ENCODE peak calls at places on chromosomes 12 and 14, in five cellular contexts. One of them, this sample, is unnamed.

GRCh38 chr12:3777206-3777809 is 24.4 kb upstream of the CRACR2A start:
- DNase-seq in naive thymus-derived CD4-positive, alpha-beta T cell: peak; percentile 26
- DNase-seq in PC-3: peak; percentile 64
- DNase-seq in EH: peak; percentile 59
- DNase-seq in stromal cell of bone marrow: peak; percentile 31
- DNase-seq in this sample: no peak

GRCh38 chr12:65785500-65785899 is 38.8 kb upstream of the HMGA2 start:
- DNase-seq in naive thymus-derived CD4-positive, alpha-beta T cell: no peak
- DNase-seq in PC-3: no peak
- DNase-seq in stromal cell of bone marrow: no peak
- DNase-seq in EH: no peak
- DNase-seq in this sample: no peak

GRCh38 chr14:76136476-76137160 is 15.1 kb upstream of the GPATCH2L start:
- DNase-seq in EH: no peak
- DNase-seq in PC-3: no peak
- DNase-seq in naive thymus-derived CD4-positive, alpha-beta T cell: no peak
- DNase-seq in stromal cell of bone marrow: no peak
- DNase-seq in this sample: no peak

GRCh38 chr12:81450920-81451739 is 308.0 kb downstream of the PPFIA2 start:
- DNase-seq in naive thymus-derived CD4-positive, alpha-beta T cell: no peak
- DNase-seq in stromal cell of bone marrow: peak; percentile 45
- DNase-seq in PC-3: peak; percentile 72
- DNase-seq in EH: peak; percentile 45
- DNase-seq in this sample: no peak

GRCh38 chr14:90483551-90483950 is 86.7 kb downstream of the CALM1 start:
- DNase-seq in stromal cell of bone marrow: no peak
- DNase-seq in naive thymus-derived CD4-positive, alpha-beta T cell: peak; percentile 61
- DNase-seq in EH: no peak
- DNase-seq in PC-3: no peak
- DNase-seq in this sample: peak; percentile 63

GRCh38 chr12:127260531-127260930 is 1006.4 kb upstream of the TMEM132C start:
- DNase-seq in naive thymus-derived CD4-positive, alpha-beta T cell: no peak
- DNase-seq in EH: peak; percentile 88
- DNase-seq in stromal cell of bone marrow: no peak
- DNase-seq in PC-3: no peak
- DNase-seq in this sample: no peak

GRCh38 chr14:100059433-100059781 is 5.8 kb upstream of the EVL start:
- DNase-seq in stromal cell of bone marrow: no peak
- DNase-seq in PC-3: peak; percentile 94
- DNase-seq in EH: no peak
- DNase-seq in naive thymus-derived CD4-positive, alpha-beta T cell: no peak
- DNase-seq in this sample: no peak

GRCh38 chr12:66129934-66130266 is 650 bp downstream of the LLPH start:
- DNase-seq in EH: peak; percentile 44
- DNase-seq in PC-3: no peak
- DNase-seq in stromal cell of bone marrow: no peak
- DNase-seq in naive thymus-derived CD4-positive, alpha-beta T cell: no peak
- DNase-seq in this sample: no peak

GRCh38 chr14:92527724-92528123 is 14.1 kb downstream of the RIN3 start:
- DNase-seq in EH: no peak
- DNase-seq in stromal cell of bone marrow: no peak
- DNase-seq in PC-3: no peak
- DNase-seq in naive thymus-derived CD4-positive, alpha-beta T cell: no peak
- DNase-seq in this sample: no peak

GRCh38 chr14:23629204-23629603 is 7.0 kb upstream of the DHRS2 start:
- DNase-seq in stromal cell of bone marrow: no peak
- DNase-seq in PC-3: no peak
- DNase-seq in EH: no peak
- DNase-seq in naive thymus-derived CD4-positive, alpha-beta T cell: no peak
- DNase-seq in this sample: no peak

GRCh38 chr14:23513005-23513412 is 38.6 kb downstream of the ZFHX2 start:
- DNase-seq in PC-3: no peak
- DNase-seq in naive thymus-derived CD4-positive, alpha-beta T cell: no peak
- DNase-seq in stromal cell of bone marrow: no peak
- DNase-seq in EH: no peak
- DNase-seq in this sample: no peak

This sample was measured in chondrocyte.